ENCODE peak calls at places on chromosomes 11 and 22, in ten cellular contexts. One of them, this sample, is unnamed.

GRCh38 chr11:124482362-124483147 is 37.1 kb upstream of the OR8B8 start:
- DNase-seq in smooth muscle cell of the brain vasculature: no peak
- DNase-seq in BJ: no peak
- DNase-seq in mammary epithelial cell: no peak
- DNase-seq in OCI-LY7: no peak
- DNase-seq in NCI-H510A treated with DMSO at 0.1 percent for 48 hours: no peak
- DNase-seq in activated CD4-positive, alpha-beta T cell treated with anti-CD3 and anti-CD28 coated beads, Interleukin-2, amount 50 U/mL, for 4 hours: no peak
- DNase-seq in fibroblast of mammary gland: peak
- DNase-seq in T47D: peak
- DNase-seq in A673: peak
- DNase-seq in this sample: no peak

GRCh38 chr11:125414121-125414520 is 81.9 kb downstream of the FEZ1 start:
- DNase-seq in A673: no peak
- DNase-seq in NCI-H510A treated with DMSO at 0.1 percent for 48 hours: no peak
- DNase-seq in OCI-LY7: no peak
- DNase-seq in smooth muscle cell of the brain vasculature: no peak
- DNase-seq in BJ: no peak
- DNase-seq in mammary epithelial cell: no peak
- DNase-seq in T47D: no peak
- DNase-seq in activated CD4-positive, alpha-beta T cell treated with anti-CD3 and anti-CD28 coated beads, Interleukin-2, amount 50 U/mL, for 4 hours: no peak
- DNase-seq in fibroblast of mammary gland: no peak
- DNase-seq in this sample: no peak

GRCh38 chr11:6570691-6571427 is 32.6 kb downstream of the RRP8 start:
- DNase-seq in activated CD4-positive, alpha-beta T cell treated with anti-CD3 and anti-CD28 coated beads, Interleukin-2, amount 50 U/mL, for 4 hours: no peak
- DNase-seq in A673: no peak
- DNase-seq in smooth muscle cell of the brain vasculature: no peak
- DNase-seq in mammary epithelial cell: no peak
- DNase-seq in NCI-H510A treated with DMSO at 0.1 percent for 48 hours: no peak
- DNase-seq in T47D: no peak
- DNase-seq in BJ: no peak
- DNase-seq in fibroblast of mammary gland: no peak
- DNase-seq in OCI-LY7: no peak
- DNase-seq in this sample: no peak

GRCh38 chr11:19338375-19338774 is 97.6 kb upstream of the E2F8 start:
- DNase-seq in NCI-H510A treated with DMSO at 0.1 percent for 48 hours: no peak
- DNase-seq in activated CD4-positive, alpha-beta T cell treated with anti-CD3 and anti-CD28 coated beads, Interleukin-2, amount 50 U/mL, for 4 hours: no peak
- DNase-seq in mammary epithelial cell: no peak
- DNase-seq in OCI-LY7: no peak
- DNase-seq in fibroblast of mammary gland: no peak
- DNase-seq in smooth muscle cell of the brain vasculature: no peak
- DNase-seq in T47D: no peak
- DNase-seq in A673: no peak
- DNase-seq in BJ: no peak
- DNase-seq in this sample: no peak

GRCh38 chr11:2584812-2585565 is 114.8 kb downstream of the KCNQ1OT1 start:
- DNase-seq in OCI-LY7: no peak
- DNase-seq in BJ: no peak
- DNase-seq in mammary epithelial cell: no peak
- DNase-seq in fibroblast of mammary gland: no peak
- DNase-seq in smooth muscle cell of the brain vasculature: no peak
- DNase-seq in T47D: no peak
- DNase-seq in A673: no peak
- DNase-seq in NCI-H510A treated with DMSO at 0.1 percent for 48 hours: no peak
- DNase-seq in activated CD4-positive, alpha-beta T cell treated with anti-CD3 and anti-CD28 coated beads, Interleukin-2, amount 50 U/mL, for 4 hours: no peak
- DNase-seq in this sample: no peak

GRCh38 chr11:119779195-119780071 is 50.4 kb upstream of the NECTIN1 start:
- DNase-seq in T47D: no peak
- DNase-seq in BJ: no peak
- DNase-seq in OCI-LY7: no peak
- DNase-seq in activated CD4-positive, alpha-beta T cell treated with anti-CD3 and anti-CD28 coated beads, Interleukin-2, amount 50 U/mL, for 4 hours: no peak
- DNase-seq in A673: no peak
- DNase-seq in NCI-H510A treated with DMSO at 0.1 percent for 48 hours: no peak
- DNase-seq in mammary epithelial cell: no peak
- DNase-seq in smooth muscle cell of the brain vasculature: no peak
- DNase-seq in fibroblast of mammary gland: no peak
- DNase-seq in this sample: no peak

GRCh38 chr11:20315800-20316199 is 47.7 kb upstream of the HTATIP2 start:
- DNase-seq in A673: no peak
- DNase-seq in NCI-H510A treated with DMSO at 0.1 percent for 48 hours: no peak
- DNase-seq in BJ: no peak
- DNase-seq in OCI-LY7: no peak
- DNase-seq in activated CD4-positive, alpha-beta T cell treated with anti-CD3 and anti-CD28 coated beads, Interleukin-2, amount 50 U/mL, for 4 hours: no peak
- DNase-seq in smooth muscle cell of the brain vasculature: no peak
- DNase-seq in mammary epithelial cell: no peak
- DNase-seq in fibroblast of mammary gland: no peak
- DNase-seq in T47D: no peak
- DNase-seq in this sample: no peak

GRCh38 chr11:130213979-130214281 is 54.3 kb downstream of the ST14 start:
- DNase-seq in OCI-LY7: no peak
- DNase-seq in T47D: no peak
- DNase-seq in A673: no peak
- DNase-seq in activated CD4-positive, alpha-beta T cell treated with anti-CD3 and anti-CD28 coated beads, Interleukin-2, amount 50 U/mL, for 4 hours: no peak
- DNase-seq in mammary epithelial cell: no peak
- DNase-seq in NCI-H510A treated with DMSO at 0.1 percent for 48 hours: no peak
- DNase-seq in fibroblast of mammary gland: no peak
- DNase-seq in BJ: no peak
- DNase-seq in smooth muscle cell of the brain vasculature: no peak
- DNase-seq in this sample: no peak

GRCh38 chr11:11578542-11578941 is 43.3 kb downstream of the GALNT18 start:
- DNase-seq in BJ: no peak
- DNase-seq in T47D: no peak
- DNase-seq in NCI-H510A treated with DMSO at 0.1 percent for 48 hours: no peak
- DNase-seq in fibroblast of mammary gland: no peak
- DNase-seq in A673: no peak
- DNase-seq in activated CD4-positive, alpha-beta T cell treated with anti-CD3 and anti-CD28 coated beads, Interleukin-2, amount 50 U/mL, for 4 hours: no peak
- DNase-seq in mammary epithelial cell: no peak
- DNase-seq in OCI-LY7: no peak
- DNase-seq in smooth muscle cell of the brain vasculature: no peak
- DNase-seq in this sample: no peak

GRCh38 chr11:27013741-27014415 is 20.0 kb downstream of the FIBIN start:
- DNase-seq in activated CD4-positive, alpha-beta T cell treated with anti-CD3 and anti-CD28 coated beads, Interleukin-2, amount 50 U/mL, for 4 hours: no peak
- DNase-seq in OCI-LY7: no peak
- DNase-seq in fibroblast of mammary gland: no peak
- DNase-seq in BJ: no peak
- DNase-seq in smooth muscle cell of the brain vasculature: no peak
- DNase-seq in mammary epithelial cell: peak
- DNase-seq in A673: peak
- DNase-seq in NCI-H510A treated with DMSO at 0.1 percent for 48 hours: no peak
- DNase-seq in T47D: no peak
- DNase-seq in this sample: no peak

GRCh38 chr11:107988397-107989158 is 20.1 kb upstream of the CUL5 start:
- DNase-seq in NCI-H510A treated with DMSO at 0.1 percent for 48 hours: no peak
- DNase-seq in T47D: no peak
- DNase-seq in OCI-LY7: no peak
- DNase-seq in activated CD4-positive, alpha-beta T cell treated with anti-CD3 and anti-CD28 coated beads, Interleukin-2, amount 50 U/mL, for 4 hours: no peak
- DNase-seq in mammary epithelial cell: peak
- DNase-seq in smooth muscle cell of the brain vasculature: no peak
- DNase-seq in BJ: no peak
- DNase-seq in A673: peak
- DNase-seq in fibroblast of mammary gland: no peak
- DNase-seq in this sample: no peak

GRCh38 chr11:31780078-31780971 is 30.8 kb downstream of the PAX6 start:
- DNase-seq in A673: no peak
- DNase-seq in BJ: no peak
- DNase-seq in T47D: no peak
- DNase-seq in fibroblast of mammary gland: no peak
- DNase-seq in smooth muscle cell of the brain vasculature: no peak
- DNase-seq in NCI-H510A treated with DMSO at 0.1 percent for 48 hours: no peak
- DNase-seq in mammary epithelial cell: no peak
- DNase-seq in OCI-LY7: no peak
- DNase-seq in activated CD4-positive, alpha-beta T cell treated with anti-CD3 and anti-CD28 coated beads, Interleukin-2, amount 50 U/mL, for 4 hours: no peak
- DNase-seq in this sample: no peak

GRCh38 chr11:61327669-61328071 is 5.2 kb downstream of the DDB1 start:
- DNase-seq in OCI-LY7: no peak
- DNase-seq in activated CD4-positive, alpha-beta T cell treated with anti-CD3 and anti-CD28 coated beads, Interleukin-2, amount 50 U/mL, for 4 hours: no peak
- DNase-seq in T47D: no peak
- DNase-seq in fibroblast of mammary gland: peak
- DNase-seq in mammary epithelial cell: no peak
- DNase-seq in NCI-H510A treated with DMSO at 0.1 percent for 48 hours: no peak
- DNase-seq in BJ: peak
- DNase-seq in A673: no peak
- DNase-seq in smooth muscle cell of the brain vasculature: no peak
- DNase-seq in this sample: no peak

GRCh38 chr11:74487875-74488274 is 5.6 kb downstream of the LIPT2 start:
- DNase-seq in OCI-LY7: peak
- DNase-seq in NCI-H510A treated with DMSO at 0.1 percent for 48 hours: no peak
- DNase-seq in BJ: no peak
- DNase-seq in activated CD4-positive, alpha-beta T cell treated with anti-CD3 and anti-CD28 coated beads, Interleukin-2, amount 50 U/mL, for 4 hours: no peak
- DNase-seq in smooth muscle cell of the brain vasculature: no peak
- DNase-seq in fibroblast of mammary gland: peak
- DNase-seq in T47D: peak
- DNase-seq in A673: no peak
- DNase-seq in mammary epithelial cell: no peak
- DNase-seq in this sample: no peak

GRCh38 chr11:106608677-106609076 is 409.6 kb downstream of the GUCY1A2 start:
- DNase-seq in NCI-H510A treated with DMSO at 0.1 percent for 48 hours: no peak
- DNase-seq in activated CD4-positive, alpha-beta T cell treated with anti-CD3 and anti-CD28 coated beads, Interleukin-2, amount 50 U/mL, for 4 hours: no peak
- DNase-seq in A673: no peak
- DNase-seq in OCI-LY7: no peak
- DNase-seq in smooth muscle cell of the brain vasculature: no peak
- DNase-seq in fibroblast of mammary gland: peak
- DNase-seq in T47D: no peak
- DNase-seq in mammary epithelial cell: peak
- DNase-seq in BJ: no peak
- DNase-seq in this sample: no peak

GRCh38 chr22:35409783-35410662 is 10.1 kb downstream of the MCM5 start:
- DNase-seq in smooth muscle cell of the brain vasculature: no peak
- DNase-seq in BJ: no peak
- DNase-seq in T47D: no peak
- DNase-seq in OCI-LY7: peak
- DNase-seq in mammary epithelial cell: no peak
- DNase-seq in NCI-H510A treated with DMSO at 0.1 percent for 48 hours: no peak
- DNase-seq in activated CD4-positive, alpha-beta T cell treated with anti-CD3 and anti-CD28 coated beads, Interleukin-2, amount 50 U/mL, for 4 hours: no peak
- DNase-seq in A673: no peak
- DNase-seq in fibroblast of mammary gland: no peak
- DNase-seq in this sample: no peak

GRCh38 chr11:93525601-93526000 is 17.6 kb downstream of the SMCO4 start:
- DNase-seq in T47D: no peak
- DNase-seq in smooth muscle cell of the brain vasculature: no peak
- DNase-seq in OCI-LY7: peak
- DNase-seq in mammary epithelial cell: no peak
- DNase-seq in NCI-H510A treated with DMSO at 0.1 percent for 48 hours: no peak
- DNase-seq in A673: no peak
- DNase-seq in fibroblast of mammary gland: peak
- DNase-seq in BJ: no peak
- DNase-seq in activated CD4-positive, alpha-beta T cell treated with anti-CD3 and anti-CD28 coated beads, Interleukin-2, amount 50 U/mL, for 4 hours: no peak
- DNase-seq in this sample: no peak

GRCh38 chr22:19066531-19067271 is 55.5 kb downstream of the DGCR2 start:
- DNase-seq in smooth muscle cell of the brain vasculature: no peak
- DNase-seq in T47D: no peak
- DNase-seq in OCI-LY7: no peak
- DNase-seq in activated CD4-positive, alpha-beta T cell treated with anti-CD3 and anti-CD28 coated beads, Interleukin-2, amount 50 U/mL, for 4 hours: no peak
- DNase-seq in BJ: peak
- DNase-seq in NCI-H510A treated with DMSO at 0.1 percent for 48 hours: no peak
- DNase-seq in mammary epithelial cell: peak
- DNase-seq in fibroblast of mammary gland: peak
- DNase-seq in A673: no peak
- DNase-seq in this sample: no peak

GRCh38 chr11:128555606-128556005 is 31.8 kb downstream of the ETS1 start:
- DNase-seq in mammary epithelial cell: no peak
- DNase-seq in OCI-LY7: no peak
- DNase-seq in T47D: peak
- DNase-seq in NCI-H510A treated with DMSO at 0.1 percent for 48 hours: no peak
- DNase-seq in A673: peak
- DNase-seq in smooth muscle cell of the brain vasculature: no peak
- DNase-seq in activated CD4-positive, alpha-beta T cell treated with anti-CD3 and anti-CD28 coated beads, Interleukin-2, amount 50 U/mL, for 4 hours: no peak
- DNase-seq in fibroblast of mammary gland: peak
- DNase-seq in BJ: no peak
- DNase-seq in this sample: no peak

GRCh38 chr11:112965601-112966125 is 4.4 kb downstream of the NCAM1 start:
- DNase-seq in T47D: no peak
- DNase-seq in NCI-H510A treated with DMSO at 0.1 percent for 48 hours: peak
- DNase-seq in BJ: no peak
- DNase-seq in fibroblast of mammary gland: no peak
- DNase-seq in activated CD4-positive, alpha-beta T cell treated with anti-CD3 and anti-CD28 coated beads, Interleukin-2, amount 50 U/mL, for 4 hours: no peak
- DNase-seq in OCI-LY7: no peak
- DNase-seq in mammary epithelial cell: no peak
- DNase-seq in A673: peak
- DNase-seq in smooth muscle cell of the brain vasculature: no peak
- DNase-seq in this sample: no peak

GRCh38 chr11:15826826-15827225 is 529.5 kb downstream of the SOX6 start:
- DNase-seq in NCI-H510A treated with DMSO at 0.1 percent for 48 hours: no peak
- DNase-seq in activated CD4-positive, alpha-beta T cell treated with anti-CD3 and anti-CD28 coated beads, Interleukin-2, amount 50 U/mL, for 4 hours: no peak
- DNase-seq in fibroblast of mammary gland: peak
- DNase-seq in BJ: no peak
- DNase-seq in A673: peak
- DNase-seq in smooth muscle cell of the brain vasculature: no peak
- DNase-seq in T47D: no peak
- DNase-seq in OCI-LY7: peak
- DNase-seq in mammary epithelial cell: peak
- DNase-seq in this sample: peak

GRCh38 chr11:24592342-24592741 is 95.5 kb downstream of the LUZP2 start:
- DNase-seq in A673: no peak
- DNase-seq in OCI-LY7: no peak
- DNase-seq in BJ: no peak
- DNase-seq in mammary epithelial cell: no peak
- DNase-seq in fibroblast of mammary gland: no peak
- DNase-seq in activated CD4-positive, alpha-beta T cell treated with anti-CD3 and anti-CD28 coated beads, Interleukin-2, amount 50 U/mL, for 4 hours: no peak
- DNase-seq in smooth muscle cell of the brain vasculature: no peak
- DNase-seq in T47D: no peak
- DNase-seq in NCI-H510A treated with DMSO at 0.1 percent for 48 hours: no peak
- DNase-seq in this sample: no peak

GRCh38 chr11:9273430-9274336 is 8.5 kb upstream of the DENND5A start:
- DNase-seq in smooth muscle cell of the brain vasculature: no peak
- DNase-seq in NCI-H510A treated with DMSO at 0.1 percent for 48 hours: no peak
- DNase-seq in BJ: no peak
- DNase-seq in fibroblast of mammary gland: peak
- DNase-seq in mammary epithelial cell: peak
- DNase-seq in OCI-LY7: no peak
- DNase-seq in T47D: no peak
- DNase-seq in A673: peak
- DNase-seq in activated CD4-positive, alpha-beta T cell treated with anti-CD3 and anti-CD28 coated beads, Interleukin-2, amount 50 U/mL, for 4 hours: no peak
- DNase-seq in this sample: no peak

GRCh38 chr22:43228330-43228729 is 41.4 kb upstream of the TTLL12 start:
- DNase-seq in smooth muscle cell of the brain vasculature: no peak
- DNase-seq in OCI-LY7: peak
- DNase-seq in fibroblast of mammary gland: peak
- DNase-seq in T47D: peak
- DNase-seq in NCI-H510A treated with DMSO at 0.1 percent for 48 hours: no peak
- DNase-seq in A673: peak
- DNase-seq in mammary epithelial cell: no peak
- DNase-seq in activated CD4-positive, alpha-beta T cell treated with anti-CD3 and anti-CD28 coated beads, Interleukin-2, amount 50 U/mL, for 4 hours: no peak
- DNase-seq in BJ: no peak
- DNase-seq in this sample: no peak

GRCh38 chr11:75954039-75954438 is 139.0 kb downstream of the UVRAG start:
- DNase-seq in T47D: no peak
- DNase-seq in activated CD4-positive, alpha-beta T cell treated with anti-CD3 and anti-CD28 coated beads, Interleukin-2, amount 50 U/mL, for 4 hours: no peak
- DNase-seq in fibroblast of mammary gland: no peak
- DNase-seq in NCI-H510A treated with DMSO at 0.1 percent for 48 hours: no peak
- DNase-seq in A673: no peak
- DNase-seq in BJ: no peak
- DNase-seq in OCI-LY7: no peak
- DNase-seq in smooth muscle cell of the brain vasculature: no peak
- DNase-seq in mammary epithelial cell: no peak
- DNase-seq in this sample: no peak

GRCh38 chr11:83078269-83078668 is 6.6 kb upstream of the RAB30 start:
- DNase-seq in smooth muscle cell of the brain vasculature: no peak
- DNase-seq in OCI-LY7: no peak
- DNase-seq in activated CD4-positive, alpha-beta T cell treated with anti-CD3 and anti-CD28 coated beads, Interleukin-2, amount 50 U/mL, for 4 hours: no peak
- DNase-seq in A673: no peak
- DNase-seq in BJ: no peak
- DNase-seq in mammary epithelial cell: no peak
- DNase-seq in NCI-H510A treated with DMSO at 0.1 percent for 48 hours: no peak
- DNase-seq in T47D: no peak
- DNase-seq in fibroblast of mammary gland: no peak
- DNase-seq in this sample: no peak

This sample was measured in Caki2.